ENCODE peak calls at places on chromosomes 3 and 15, in four cellular contexts. One of them, this sample, is unnamed.

GRCh38 chr3:53661480-53661879 is 167.1 kb downstream of the CACNA1D start:
- DNase-seq in GM12878: no peak
- DNase-seq in HepG2: no peak
- DNase-seq in H1: no peak
- DNase-seq in this sample: no peak

GRCh38 chr3:100725935-100726334 is 16.6 kb downstream of the TFG start:
- DNase-seq in GM12878: no peak
- DNase-seq in HepG2: peak; percentile 44
- DNase-seq in H1: no peak
- DNase-seq in this sample: no peak

GRCh38 chr15:25797511-25798206 is 65.5 kb downstream of the ATP10A start:
- DNase-seq in GM12878: no peak
- DNase-seq in HepG2: no peak
- DNase-seq in H1: no peak
- DNase-seq in this sample: no peak

GRCh38 chr3:7382293-7383033 is 521.5 kb downstream of the GRM7 start:
- DNase-seq in GM12878: no peak
- DNase-seq in HepG2: no peak
- DNase-seq in H1: no peak
- DNase-seq in this sample: no peak

GRCh38 chr3:98553021-98553563 is 21.3 kb downstream of the GPR15 start:
- DNase-seq in GM12878: no peak
- DNase-seq in HepG2: no peak
- DNase-seq in H1: no peak
- DNase-seq in this sample: no peak

GRCh38 chr15:68431037-68431791 is 749 bp downstream of the ITGA11 start:
- DNase-seq in GM12878: no peak
- DNase-seq in HepG2: no peak
- DNase-seq in H1: no peak
- DNase-seq in this sample: no peak

GRCh38 chr15:74263473-74263872 is 27.3 kb downstream of the CCDC33 start:
- DNase-seq in GM12878: no peak
- DNase-seq in HepG2: no peak
- DNase-seq in H1: no peak
- DNase-seq in this sample: no peak

GRCh38 chr3:39712413-39713048 is 96.9 kb upstream of the MYRIP start:
- DNase-seq in GM12878: no peak
- DNase-seq in HepG2: no peak
- DNase-seq in H1: no peak
- DNase-seq in this sample: no peak

GRCh38 chr3:87025636-87026035 is 34.7 kb upstream of the VGLL3 start:
- DNase-seq in GM12878: no peak
- DNase-seq in HepG2: no peak
- DNase-seq in H1: no peak
- DNase-seq in this sample: no peak

GRCh38 chr3:165523801-165524200 is 313.4 kb downstream of the BCHE start:
- DNase-seq in GM12878: no peak
- DNase-seq in HepG2: no peak
- DNase-seq in H1: no peak
- DNase-seq in this sample: no peak

GRCh38 chr3:147654827-147655226 is 245.7 kb downstream of the ZIC1 start:
- DNase-seq in GM12878: no peak
- DNase-seq in HepG2: no peak
- DNase-seq in H1: no peak
- DNase-seq in this sample: no peak

GRCh38 chr3:147655236-147655635 is 246.1 kb downstream of the ZIC1 start:
- DNase-seq in GM12878: no peak
- DNase-seq in HepG2: no peak
- DNase-seq in H1: no peak
- DNase-seq in this sample: no peak

GRCh38 chr3:147651107-147651506 is 241.9 kb downstream of the ZIC1 start:
- DNase-seq in GM12878: no peak
- DNase-seq in HepG2: no peak
- DNase-seq in H1: no peak
- DNase-seq in this sample: no peak

GRCh38 chr3:147652682-147653081 is 243.5 kb downstream of the ZIC1 start:
- DNase-seq in GM12878: no peak
- DNase-seq in HepG2: no peak
- DNase-seq in H1: no peak
- DNase-seq in this sample: no peak

GRCh38 chr3:147653309-147653923 is 244.3 kb downstream of the ZIC1 start:
- DNase-seq in GM12878: no peak
- DNase-seq in HepG2: no peak
- DNase-seq in H1: no peak
- DNase-seq in this sample: no peak
- H3K4me1 ChIP-seq in GM12878: no peaks in the 10 kb centered on the region
- H3K4me1 ChIP-seq in HepG2: no peaks in the 10 kb centered on the region
- H3K4me1 ChIP-seq in H1: no peaks in the 10 kb centered on the region
- H3K4me1 ChIP-seq in this sample: no peaks in the 10 kb centered on the region

DNA sequence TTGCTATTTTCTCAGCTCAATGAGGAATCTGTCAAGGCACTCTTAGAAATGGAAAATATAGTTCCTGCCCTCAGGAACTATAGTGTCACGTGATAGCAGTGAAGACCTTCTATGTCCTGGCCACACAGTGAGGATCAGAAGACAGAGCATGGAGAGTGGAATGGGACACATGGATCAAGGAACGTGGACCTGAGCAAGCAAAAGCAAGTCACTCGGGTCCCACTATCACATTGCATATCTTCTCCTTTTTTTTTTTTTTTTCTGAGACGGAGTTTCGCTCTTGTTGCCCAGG is 21.2 kb downstream of the SMAD3 start:
- DNase-seq in GM12878: no peak
- DNase-seq in HepG2: no peak
- DNase-seq in H1: no peak
- DNase-seq in this sample: no peak
- H3K4me3 ChIP-seq in GM12878: peak overlapping the region; percentile 54
- H3K4me3 ChIP-seq in HepG2: no peak overlapping the region
- H3K4me3 ChIP-seq in H1: no peak overlapping the region
- H3K4me3 ChIP-seq in this sample: no peak overlapping the region

DNA sequence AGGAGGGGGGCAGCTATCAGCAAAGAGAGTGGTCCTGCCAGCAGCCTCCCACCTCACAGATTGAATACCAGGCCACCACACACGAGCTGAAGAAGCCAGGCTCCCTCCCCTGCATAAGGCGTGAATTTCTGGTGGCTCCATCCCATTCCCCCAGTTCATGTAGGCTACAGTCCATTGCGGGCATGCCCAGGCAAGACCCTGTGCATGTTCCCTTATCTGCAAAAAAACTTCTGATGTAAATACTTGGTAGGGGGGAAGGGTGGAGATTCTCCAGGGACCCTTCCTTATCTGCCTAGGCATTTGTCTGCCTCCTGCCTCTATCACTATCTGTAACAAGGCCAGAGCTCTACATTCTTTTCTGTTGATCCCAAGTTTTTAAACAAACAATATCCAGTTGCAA is 27.6 kb upstream of the UBP1 start:
- DNase-seq in GM12878: no peak
- DNase-seq in HepG2: peak; percentile 16
- DNase-seq in H1: no peak
- DNase-seq in this sample: no peak
- TF ChIP-seq SUZ12 in GM12878: no peak
- TF ChIP-seq SUZ12 in HepG2: no peak
- TF ChIP-seq SUZ12 in H1: no peak
- TF ChIP-seq SUZ12 in this sample: no peak

GRCh38 chr15:92893200-92893599 is 6.9 kb upstream of the CHD2 start:
- DNase-seq in GM12878: no peak
- DNase-seq in HepG2: no peak
- DNase-seq in H1: no peak
- DNase-seq in this sample: no peak

GRCh38 chr15:92887869-92888268 is 12.3 kb upstream of the CHD2 start:
- DNase-seq in GM12878: no peak
- DNase-seq in HepG2: no peak
- DNase-seq in H1: no peak
- DNase-seq in this sample: no peak

GRCh38 chr15:92892201-92892555 is 7.9 kb upstream of the CHD2 start:
- DNase-seq in GM12878: no peak
- DNase-seq in HepG2: no peak
- DNase-seq in H1: no peak
- DNase-seq in this sample: no peak

GRCh38 chr15:92889390-92890113 is 10.6 kb upstream of the CHD2 start:
- DNase-seq in GM12878: no peak
- DNase-seq in HepG2: no peak
- DNase-seq in H1: no peak
- DNase-seq in this sample: no peak

DNA sequence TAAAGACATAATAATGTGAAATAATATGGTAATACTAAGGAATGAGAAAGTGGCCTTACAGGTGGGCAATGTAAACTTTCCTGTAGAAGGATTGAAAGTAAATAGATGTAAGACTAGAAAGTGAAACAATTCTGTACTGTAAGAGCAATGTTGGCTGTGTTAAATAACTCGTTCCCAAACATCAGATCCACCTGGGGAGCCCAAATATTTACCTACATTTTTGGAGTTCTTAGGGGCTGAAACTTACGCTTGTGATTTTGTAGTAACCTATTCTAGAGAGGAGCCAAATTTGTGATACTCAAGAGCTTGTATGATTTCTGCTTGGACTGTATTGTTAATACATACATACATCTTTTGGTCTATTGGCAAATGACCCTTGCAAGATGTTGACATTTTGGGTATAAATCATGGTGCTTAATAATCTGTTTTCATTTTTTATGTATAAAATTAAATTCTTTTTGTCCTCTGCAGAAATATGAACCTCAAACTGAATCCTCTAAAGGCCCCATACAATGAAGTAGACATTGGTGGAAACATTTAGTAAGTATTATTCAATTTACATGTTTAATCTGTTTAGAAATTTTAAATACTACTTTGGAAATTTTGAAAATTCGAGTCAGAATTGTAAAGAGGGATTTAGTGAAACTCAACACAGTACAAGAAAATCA is 8.5 kb upstream of the CHD2 start:
- DNase-seq in GM12878: no peak
- DNase-seq in HepG2: no peak
- DNase-seq in H1: no peak
- DNase-seq in this sample: no peak
- H3K4me1 ChIP-seq in GM12878: peaks cover 3% of the 10 kb centered on the region
- H3K4me1 ChIP-seq in HepG2: peaks cover 69% of the 10 kb centered on the region
- H3K4me1 ChIP-seq in H1: no peaks in the 10 kb centered on the region
- H3K4me1 ChIP-seq in this sample: no peaks in the 10 kb centered on the region

DNA sequence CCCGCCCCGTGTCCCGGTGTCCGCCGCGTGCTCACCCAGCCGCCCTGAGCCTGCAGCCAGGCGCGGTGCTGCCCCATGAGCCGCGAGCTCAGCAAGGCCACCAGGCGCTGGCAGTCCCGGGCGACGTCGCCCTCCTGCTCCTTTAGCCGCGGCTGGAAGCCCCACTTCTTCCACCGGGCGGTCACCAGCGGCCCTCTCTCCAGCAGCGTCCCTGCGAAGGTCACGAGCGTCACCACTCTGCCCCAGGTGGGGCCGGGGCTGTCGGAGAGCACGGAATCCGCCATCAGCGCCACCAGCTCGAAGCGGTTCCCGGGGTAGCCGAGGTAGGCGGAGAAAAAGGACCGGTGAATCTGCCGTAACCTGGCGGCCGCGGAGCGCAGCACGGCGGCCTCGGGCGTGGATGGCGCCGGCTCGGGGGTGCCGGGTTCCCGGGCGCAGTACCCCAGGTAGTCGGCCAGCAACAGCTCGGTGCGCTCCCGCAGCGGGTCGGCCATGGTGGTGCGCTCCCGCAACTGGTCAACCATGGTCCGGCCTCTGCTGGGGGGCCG is 298 bp downstream of the BCL2L10 start:
- DNase-seq in GM12878: no peak
- DNase-seq in HepG2: no peak
- DNase-seq in H1: no peak
- DNase-seq in this sample: no peak
- H3K4me3 ChIP-seq in GM12878: peak overlapping the region; percentile 72
- H3K4me3 ChIP-seq in HepG2: no peak overlapping the region
- H3K4me3 ChIP-seq in H1: peak overlapping the region; percentile 8
- H3K4me3 ChIP-seq in this sample: peak overlapping the region; percentile 30

GRCh38 chr3:152835311-152836102 is 576 bp downstream of the P2RY1 start:
- DNase-seq in GM12878: no peak
- DNase-seq in HepG2: no peak
- DNase-seq in H1: no peak
- DNase-seq in this sample: peak; percentile 56
- TF ChIP-seq SUZ12 in GM12878: no peak
- TF ChIP-seq SUZ12 in HepG2: no peak
- TF ChIP-seq SUZ12 in H1: peak; percentile 38
- TF ChIP-seq SUZ12 in this sample: no peak

DNA sequence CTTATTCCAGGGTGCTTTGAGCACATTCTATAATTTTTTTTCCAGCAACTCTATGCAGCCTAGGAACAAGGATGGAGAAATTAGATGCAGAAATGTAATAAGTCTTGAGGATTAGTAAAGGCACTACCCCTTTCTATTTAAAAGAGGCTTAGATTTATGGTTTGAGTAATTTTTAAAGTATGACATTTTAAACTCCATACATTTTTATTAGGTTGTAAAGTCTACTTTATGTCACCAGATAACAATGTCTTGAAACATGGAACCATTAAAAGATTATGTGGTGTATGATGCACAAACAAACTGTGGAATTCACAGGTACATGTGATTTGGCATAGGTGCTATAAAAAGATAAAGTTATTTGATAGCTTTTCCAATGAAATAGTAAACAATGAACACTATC is 185.8 kb downstream of the NFKBIZ start:
- DNase-seq in GM12878: no peak
- DNase-seq in HepG2: no peak
- DNase-seq in H1: no peak
- DNase-seq in this sample: no peak
- H3K4me1 ChIP-seq in GM12878: peaks cover 52% of the 10 kb centered on the region
- H3K4me1 ChIP-seq in HepG2: no peaks in the 10 kb centered on the region
- H3K4me1 ChIP-seq in H1: no peaks in the 10 kb centered on the region
- H3K4me1 ChIP-seq in this sample: no peaks in the 10 kb centered on the region

GRCh38 chr15:64896371-64897069 is 15.2 kb upstream of the ANKDD1A start:
- DNase-seq in GM12878: no peak
- DNase-seq in HepG2: no peak
- DNase-seq in H1: no peak
- DNase-seq in this sample: no peak
- H3K4me3 ChIP-seq in GM12878: no peak overlapping the region
- H3K4me3 ChIP-seq in HepG2: peak overlapping the region; percentile 66
- H3K4me3 ChIP-seq in H1: no peak overlapping the region
- H3K4me3 ChIP-seq in this sample: no peak overlapping the region